ENCODE peak calls at places on chromosome 21, in six cellular contexts. E is GM23338, R is upper lobe of left lung, F is stomach, I is H1, B is breast epithelium. D is an unnamed sample.

GRCh38 chr21:14383596-14384210 is 757 bp upstream of the HSPA13 start:
- DNase-seq in E (peak; percentile 31), R (peak; percentile 83), F (no peak), I (peak; percentile 10), B (no peak), D (no peak)

GRCh38 chr21:39809936-39810335 is 57.3 kb upstream of the PCP4 start:
- DNase-seq in E (no peak), R (no peak), F (no peak), I (no peak), B (no peak), D (no peak)

GRCh38 chr21:31612889-31613785 is 46.4 kb upstream of the SOD1 start:
- DNase-seq in E (no peak), R (peak; percentile 9), F (no peak), I (no peak), B (no peak), D (no peak)

GRCh38 chr21:25895565-25896205 is 160.9 kb downstream of the GABPA start:
- DNase-seq in E (peak; percentile 66), R (no peak), F (no peak), I (no peak), B (no peak), D (no peak)

GRCh38 chr21:42062543-42063022 is 8.5 kb upstream of the UMODL1 start:
- DNase-seq in E (no peak), R (no peak), F (peak; percentile 56), I (no peak), B (no peak), D (no peak)

GRCh38 chr21:16419188-16419874 is 689.5 kb downstream of the USP25 start:
- DNase-seq in E (peak; percentile 6), R (no peak), F (peak; percentile 81), I (no peak), B (peak; percentile 52), D (peak; percentile 88)

GRCh38 chr21:32260130-32260529 is 18.7 kb downstream of the MIS18A start:
- DNase-seq in E (no peak), R (no peak), F (no peak), I (no peak), B (no peak), D (no peak)

GRCh38 chr21:19420607-19421006 is 1017.0 kb upstream of the TMPRSS15 start:
- DNase-seq in E (no peak), R (no peak), F (no peak), I (no peak), B (no peak), D (no peak)

GRCh38 chr21:29379517-29380054 is 80.9 kb downstream of the BACH1 start:
- DNase-seq in E (no peak), R (no peak), F (no peak), I (no peak), B (no peak), D (no peak)

GRCh38 chr21:29508311-29508710 is 209.6 kb downstream of the BACH1 start:
- DNase-seq in E (no peak), R (no peak), F (no peak), I (no peak), B (no peak), D (no peak)

GRCh38 chr21:37472581-37472980 is 106.0 kb downstream of the DYRK1A start:
- DNase-seq in E (no peak), R (no peak), F (no peak), I (no peak), B (no peak), D (no peak)

GRCh38 chr21:38956791-38957571 is 151.3 kb downstream of the ETS2 start:
- DNase-seq in E (no peak), R (no peak), F (peak; percentile 61), I (no peak), B (no peak), D (no peak)

GRCh38 chr21:27244356-27244755 is 277.5 kb upstream of the ADAMTS5 start:
- DNase-seq in E (no peak), R (no peak), F (no peak), I (no peak), B (no peak), D (no peak)

GRCh38 chr21:16323586-16323985 is 593.8 kb downstream of the USP25 start:
- DNase-seq in E (no peak), R (no peak), F (no peak), I (no peak), B (no peak), D (no peak)

GRCh38 chr21:35989185-35989735 is 71.1 kb downstream of the SETD4 start:
- DNase-seq in E (no peak), R (no peak), F (no peak), I (no peak), B (no peak), D (no peak)

GRCh38 chr21:41961282-41961701 is 7.5 kb upstream of the C2CD2 start:
- DNase-seq in E (no peak), R (peak; percentile 26), F (no peak), I (no peak), B (peak; percentile 19), D (no peak)

GRCh38 chr21:29176721-29177120 is 46.3 kb downstream of the MAP3K7CL start:
- DNase-seq in E (no peak), R (no peak), F (no peak), I (no peak), B (no peak), D (no peak)

GRCh38 chr21:37592496-37592895 is 225.9 kb downstream of the DYRK1A start:
- DNase-seq in E (peak; percentile 36), R (no peak), F (no peak), I (no peak), B (no peak), D (no peak)

GRCh38 chr21:29601072-29601471 is 302.4 kb downstream of the BACH1 start:
- DNase-seq in E (peak; percentile 35), R (no peak), F (no peak), I (no peak), B (no peak), D (no peak)

GRCh38 chr21:15255359-15256157 is 190.8 kb upstream of the NRIP1 start:
- DNase-seq in E (no peak), R (no peak), F (no peak), I (no peak), B (no peak), D (no peak)

GRCh38 chr21:39852021-39852721 is 15.1 kb upstream of the PCP4 start:
- DNase-seq in E (no peak), R (no peak), F (no peak), I (no peak), B (no peak), D (no peak)

GRCh38 chr21:38511662-38512243 is 13.5 kb upstream of the ERG start:
- DNase-seq in E (no peak), R (no peak), F (no peak), I (no peak), B (no peak), D (no peak)

GRCh38 chr21:38831526-38832467 is 26.1 kb downstream of the ETS2 start:
- DNase-seq in E (no peak), R (no peak), F (peak; percentile 68), I (no peak), B (no peak), D (peak; percentile 95)

GRCh38 chr21:38714998-38715397 is 90.7 kb upstream of the ETS2 start:
- DNase-seq in E (no peak), R (no peak), F (no peak), I (no peak), B (no peak), D (no peak)

GRCh38 chr21:34668803-34669148 is at the start of gene CLIC6:
- DNase-seq in E (peak; percentile 78), R (peak; percentile 86), F (peak; percentile 86), I (no peak), B (peak; percentile 72), D (peak; percentile 81)

GRCh38 chr21:34671891-34672290 is 3.1 kb downstream of the CLIC6 start:
- DNase-seq in E (no peak), R (no peak), F (no peak), I (no peak), B (no peak), D (no peak)

GRCh38 chr21:34669149-34669879 is 520 bp downstream of the CLIC6 start:
- DNase-seq in E (peak; percentile 60), R (peak; percentile 86), F (peak; percentile 54), I (no peak), B (no peak), D (no peak)

GRCh38 chr21:34670962-34671348 is 2.2 kb downstream of the CLIC6 start:
- DNase-seq in E (peak; percentile 60), R (no peak), F (no peak), I (no peak), B (no peak), D (no peak)

DNA sequence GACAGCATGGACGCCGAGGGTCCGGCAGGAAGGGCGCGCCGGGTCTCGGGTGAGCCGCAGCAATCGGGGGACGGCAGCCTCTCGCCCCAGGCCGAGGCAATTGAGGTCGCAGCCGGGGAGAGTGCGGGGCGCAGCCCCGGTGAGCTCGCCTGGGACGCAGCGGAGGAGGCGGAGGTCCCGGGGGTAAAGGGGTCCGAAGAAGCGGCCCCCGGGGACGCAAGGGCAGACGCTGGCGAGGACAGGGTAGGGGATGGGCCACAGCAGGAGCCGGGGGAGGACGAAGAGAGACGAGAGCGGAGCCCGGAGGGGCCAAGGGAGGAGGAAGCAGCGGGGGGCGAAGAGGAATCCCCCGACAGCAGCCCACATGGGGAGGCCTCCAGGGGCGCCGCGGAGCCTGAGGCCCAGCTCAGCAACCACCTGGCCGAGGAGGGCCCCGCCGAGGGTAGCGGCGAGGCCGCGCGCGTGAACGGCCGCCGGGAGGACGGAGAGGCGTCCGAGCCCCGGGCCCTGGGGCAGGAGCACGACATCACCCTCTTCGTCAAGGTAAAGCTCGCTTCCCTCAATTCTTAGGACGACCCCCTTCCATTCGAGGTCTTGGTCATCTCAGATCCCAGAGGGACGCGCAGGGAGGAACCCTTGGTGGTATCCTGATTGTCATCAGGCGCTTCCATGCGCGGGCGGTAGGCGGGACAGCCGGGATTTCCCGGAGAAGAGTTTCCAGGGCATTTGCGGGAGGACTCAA is 1.6 kb downstream of the CLIC6 start:
- DNase-seq in E (peak; percentile 70), R (peak; percentile 87), F (peak; percentile 35), I (no peak), B (no peak), D (no peak)
- TF ChIP-seq POLR2AphosphoS5 in E (no peak), R (no peak), F (no peak), I (no peak), B (no peak), D (no peak)

GRCh38 chr21:46067505-46068201 is 30.3 kb upstream of the COL6A2 start:
- DNase-seq in E (no peak), R (peak; percentile 63), F (no peak), I (no peak), B (peak; percentile 44), D (peak; percentile 68)
- TF ChIP-seq CTCF in E (no peak), R (no peak), F (no peak), I (no peak), B (no peak), D (no peak)

GRCh38 chr21:43809853-43810504 is 20.6 kb downstream of the RRP1 start:
- DNase-seq in E (no peak), R (peak; percentile 66), F (no peak), I (no peak), B (no peak), D (no peak)
- TF ChIP-seq POLR2AphosphoS5 in E (no peak), R (no peak), F (no peak), I (no peak), B (no peak), D (no peak)

DNA sequence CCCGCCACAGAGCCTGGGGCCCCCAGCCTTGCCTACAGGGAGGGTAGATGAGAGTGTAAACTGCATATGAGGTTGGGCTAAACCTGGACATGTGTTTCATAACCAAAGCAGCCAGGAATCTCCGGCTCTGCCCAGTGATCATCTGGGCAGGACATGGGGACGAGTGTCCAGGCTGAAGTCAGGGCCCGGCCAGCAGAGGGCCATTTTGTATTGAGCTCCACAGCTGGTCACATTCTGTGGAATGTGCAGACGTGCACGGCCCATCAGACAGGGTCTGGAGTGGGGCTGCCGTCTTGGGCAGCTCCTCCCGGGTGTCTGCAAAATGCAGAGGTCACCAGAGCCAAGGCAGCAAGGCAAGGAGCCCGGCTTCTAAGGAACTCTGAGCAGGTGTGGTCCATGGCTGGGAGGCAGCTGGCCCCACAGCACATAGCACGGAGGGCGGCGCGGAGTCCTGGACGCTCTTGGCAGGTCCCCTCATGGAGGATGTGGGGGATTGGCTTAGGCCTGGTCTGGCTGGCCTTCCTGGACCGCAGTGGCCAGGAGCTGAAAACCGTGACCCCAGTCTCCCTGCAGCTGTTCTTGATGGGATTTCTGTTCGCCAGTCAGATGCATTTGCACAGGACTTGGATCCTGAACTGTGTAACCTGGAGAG is 6.3 kb downstream of the LRRC3 start:
- DNase-seq in E (no peak), R (no peak), F (no peak), I (no peak), B (no peak), D (peak; percentile 62)
- TF ChIP-seq CTCF in E (no peak), R (peak; percentile 23), F (no peak), I (no peak), B (no peak), D (no peak)

D was measured in sigmoid colon.